ENCODE peak calls at places on chromosomes 1 and 21, in seven cellular contexts. J is mucosa of gallbladder; G is lung; Q is endothelial cell; F is OCI-LY7; Y is activated naive CD4-positive, alpha-beta T cell treated with Interleukin-2 at 50 U/mL for 16 hours; D is right cardiac atrium. A is an unnamed sample.

GRCh38 chr1:209747580-209748262 is 8.1 kb upstream of the TRAF3IP3 start:
- DNase-seq in J (peak; percentile 95), Q (peak; percentile 90), F (peak; percentile 53), D (peak; percentile 91), Y (peak; percentile 89), G (peak; percentile 95), A (peak; percentile 95)

GRCh38 chr1:37403166-37403565 is 71.2 kb upstream of the ZC3H12A start:
- DNase-seq in G (no peak), Y (no peak), F (no peak), D (no peak), Q (no peak), J (no peak), A (no peak)

GRCh38 chr21:14913576-14914146 is 151.1 kb downstream of the NRIP1 start:
- DNase-seq in Y (no peak), F (no peak), G (no peak), J (no peak), Q (no peak), D (no peak), A (no peak)

GRCh38 chr1:1175221-1176062 is 1.8 kb downstream of the TTLL10 start:
- DNase-seq in G (no peak), F (no peak), Y (no peak), D (no peak), J (no peak), Q (peak; percentile 4), A (peak; percentile 39)

GRCh38 chr1:22224091-22224490 is 81.2 kb upstream of the WNT4 start:
- DNase-seq in Q (no peak), Y (no peak), J (no peak), G (no peak), F (no peak), D (no peak), A (peak; percentile 19)

GRCh38 chr1:160108888-160109662 is 6.5 kb upstream of the ATP1A2 start:
- DNase-seq in F (peak; percentile 81), Q (peak; percentile 58), J (no peak), Y (peak; percentile 41), D (no peak), G (no peak), A (no peak)

GRCh38 chr21:15552914-15553491 is 176.8 kb upstream of the USP25 start:
- DNase-seq in F (peak; percentile 23), G (no peak), D (no peak), J (no peak), Y (no peak), Q (no peak), A (no peak)

GRCh38 chr1:57623039-57623790 is 199.4 kb upstream of the DAB1 start:
- DNase-seq in D (peak; percentile 58), J (peak; percentile 14), Q (peak; percentile 58), F (no peak), G (no peak), Y (no peak), A (no peak)

GRCh38 chr1:225480825-225481434 is 53.1 kb upstream of the LBR start:
- DNase-seq in F (peak; percentile 92), D (no peak), Q (peak; percentile 74), Y (peak; percentile 59), J (peak; percentile 32), G (no peak), A (no peak)

GRCh38 chr1:159825564-159825963 is 1.1 kb upstream of the SLAMF8 start:
- DNase-seq in G (no peak), Q (no peak), D (no peak), Y (no peak), J (no peak), F (no peak), A (no peak)

GRCh38 chr1:231139659-231140650 is 21.9 kb upstream of the TRIM67 start:
- DNase-seq in F (no peak), J (no peak), Y (no peak), Q (no peak), G (peak; percentile 59), D (no peak), A (no peak)

A was measured in right lobe of liver.